ENCODE peak calls at places on chromosomes 2 and 18, in nine cellular contexts. P is cardiac muscle cell, F is upper lobe of right lung, M is ovary, R is GM23338, O is transverse colon, E is psoas muscle, S is Calu3, B is RWPE1. G is an unnamed sample.

GRCh38 chr2:101361519-101361918 is 25.8 kb downstream of the CREG2 start:
- DNase-seq in P (no peak), F (no peak), M (no peak), R (no peak), O (no peak), E (no peak), S (no peak), B (peak), G (peak)

GRCh38 chr2:53381271-53381670 is 386.3 kb upstream of the CHAC2 start:
- DNase-seq in P (peak), F (no peak), M (no peak), R (no peak), O (no peak), E (no peak), S (no peak), B (no peak), G (no peak)

GRCh38 chr2:215396595-215397313 is 39.1 kb downstream of the FN1 start:
- DNase-seq in P (no peak), F (no peak), M (no peak), R (no peak), O (no peak), E (no peak), S (no peak), B (no peak), G (peak)

GRCh38 chr2:185658766-185659165 is 79.8 kb upstream of the FSIP2 start:
- DNase-seq in P (no peak), F (no peak), M (no peak), R (no peak), O (no peak), E (no peak), S (no peak), B (no peak), G (peak)

GRCh38 chr2:102262218-102263129 is 48.9 kb upstream of the IL1RL1 start:
- DNase-seq in P (no peak), F (no peak), M (no peak), R (no peak), O (no peak), E (no peak), S (no peak), B (no peak), G (no peak)

GRCh38 chr2:118269408-118270051 is 181.3 kb downstream of the INSIG2 start:
- DNase-seq in P (peak), F (peak), M (no peak), R (peak), O (no peak), E (no peak), S (peak), B (no peak), G (peak)

GRCh38 chr2:237665713-237666143 is 38.3 kb downstream of the LRRFIP1 start:
- DNase-seq in P (no peak), F (peak), M (no peak), R (peak), O (no peak), E (no peak), S (no peak), B (no peak), G (no peak)

GRCh38 chr2:121640380-121641326 is 8.6 kb downstream of the CLASP1 start:
- DNase-seq in P (no peak), F (no peak), M (no peak), R (no peak), O (no peak), E (no peak), S (no peak), B (no peak), G (no peak)

GRCh38 chr2:16726577-16726976 is 60.9 kb upstream of the CYRIA start:
- DNase-seq in P (no peak), F (no peak), M (no peak), R (no peak), O (no peak), E (no peak), S (no peak), B (no peak), G (no peak)

GRCh38 chr2:62383843-62384242 is 122.2 kb downstream of the TMEM17 start:
- DNase-seq in P (no peak), F (no peak), M (no peak), R (no peak), O (no peak), E (no peak), S (no peak), B (peak), G (peak)

GRCh38 chr2:71547616-71548285 is 94.4 kb downstream of the DYSF start:
- DNase-seq in P (no peak), F (peak), M (no peak), R (no peak), O (no peak), E (no peak), S (no peak), B (no peak), G (no peak)

GRCh38 chr2:112690853-112691390 is 29.9 kb upstream of the NT5DC4 start:
- DNase-seq in P (peak), F (peak), M (peak), R (peak), O (peak), E (peak), S (peak), B (peak), G (peak)

DNA sequence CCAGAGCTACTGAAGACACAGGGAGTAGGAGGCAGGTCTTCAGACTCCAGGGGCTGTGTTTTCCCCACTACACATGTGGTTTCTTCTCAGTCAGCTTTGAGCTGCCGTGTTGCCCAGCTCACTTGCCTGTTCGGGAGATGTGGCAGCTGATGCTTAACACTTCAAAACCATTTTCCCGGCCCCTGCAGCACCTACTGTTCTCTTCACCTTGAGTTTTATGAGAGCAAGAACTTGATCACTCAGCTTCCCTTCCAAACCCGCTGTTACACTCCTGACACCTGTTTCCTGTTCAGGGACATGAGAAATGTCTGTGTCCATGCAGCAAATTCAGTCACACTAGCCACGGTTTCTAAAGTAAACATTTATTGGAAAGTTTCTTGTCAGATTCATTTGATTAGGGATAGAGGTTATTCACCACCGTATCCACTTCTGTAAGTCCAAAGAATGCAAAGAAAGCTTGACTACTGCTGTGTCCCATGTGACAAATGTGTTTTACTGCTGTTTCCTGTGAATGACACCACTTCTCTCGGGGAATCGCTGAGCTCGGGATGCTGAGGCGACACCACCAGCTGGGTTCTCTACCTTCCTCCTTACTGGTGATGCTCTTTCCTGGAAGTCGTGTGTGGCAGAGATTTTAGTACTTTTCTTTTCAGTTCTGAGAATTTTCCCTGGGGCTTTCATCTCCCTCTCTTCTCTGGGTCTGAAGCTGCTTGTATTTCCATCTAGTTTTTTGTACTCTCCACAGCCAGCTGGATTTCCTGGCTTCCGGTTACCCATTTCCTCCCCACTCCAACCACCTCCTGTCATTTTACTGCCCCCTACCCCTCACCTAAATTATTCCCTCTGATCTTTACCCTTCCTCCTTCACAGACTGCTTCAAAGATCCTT is 91.7 kb downstream of the KLF7 start:
- DNase-seq in P (no peak), F (no peak), M (peak), R (peak), O (no peak), E (peak), S (no peak), B (no peak), G (no peak)
- TF ChIP-seq CTCF in P (no peak), F (no peak), M (no peak), R (peak), O (no peak), E (no peak), S (no peak), B (no peak), G (no peak)

GRCh38 chr18:74029161-74029560 is 118.5 kb downstream of the FBXO15 start:
- DNase-seq in P (no peak), F (no peak), M (no peak), R (no peak), O (no peak), E (no peak), S (no peak), B (no peak), G (no peak)

GRCh38 chr18:74019864-74020263 is 127.8 kb downstream of the FBXO15 start:
- DNase-seq in P (no peak), F (no peak), M (no peak), R (no peak), O (no peak), E (no peak), S (no peak), B (no peak), G (no peak)

DNA sequence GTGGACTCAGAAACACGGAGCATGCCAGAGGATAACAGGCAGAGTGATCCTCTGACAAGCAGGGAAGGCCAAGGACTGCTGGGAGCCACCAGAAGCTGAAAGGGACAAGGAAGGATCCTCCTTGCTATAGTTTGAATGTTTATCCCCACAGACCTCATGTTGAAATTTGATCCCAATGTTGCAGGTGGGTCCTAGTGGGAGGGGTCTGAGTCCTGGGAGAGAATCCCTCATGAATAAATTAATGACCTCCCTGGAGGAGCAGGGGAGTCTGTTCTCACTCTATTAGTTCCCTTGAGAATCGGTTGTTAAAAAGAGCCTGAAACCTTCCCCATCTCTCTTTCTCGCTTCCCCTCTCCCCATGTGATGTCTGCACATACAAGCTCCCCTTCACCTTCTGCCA is 124.4 kb downstream of the FBXO15 start:
- DNase-seq in P (no peak), F (no peak), M (no peak), R (peak), O (no peak), E (no peak), S (no peak), B (no peak), G (no peak)
- TF ChIP-seq CTCF in P (no peak), F (no peak), M (no peak), R (no peak), O (no peak), E (no peak), S (no peak), B (no peak), G (no peak)

GRCh38 chr2:241289597-241289996 is 25.9 kb downstream of the HDLBP start:
- DNase-seq in P (no peak), F (no peak), M (no peak), R (no peak), O (no peak), E (no peak), S (no peak), B (no peak), G (no peak)
- TF ChIP-seq CTCF in P (no peak), F (no peak), M (no peak), R (peak), O (no peak), E (no peak), S (no peak), B (no peak), G (no peak)

GRCh38 chr2:141015339-141016047 is 1115.3 kb downstream of the LRP1B start:
- DNase-seq in P (peak), F (no peak), M (no peak), R (peak), O (no peak), E (no peak), S (no peak), B (no peak), G (no peak)
- TF ChIP-seq CTCF in P (no peak), F (no peak), M (no peak), R (no peak), O (no peak), E (no peak), S (no peak), B (no peak), G (no peak)

GRCh38 chr2:182240862-182241371 is 185.9 kb downstream of the PDE1A start:
- DNase-seq in P (peak), F (no peak), M (peak), R (peak), O (peak), E (no peak), S (peak), B (peak), G (peak)
- TF ChIP-seq CTCF in P (peak), F (peak), M (no peak), R (peak), O (peak), E (no peak), S (peak), B (no peak), G (peak)

GRCh38 chr18:814300-815084 is 2.5 kb upstream of the YES1 start:
- DNase-seq in P (no peak), F (no peak), M (no peak), R (peak), O (no peak), E (no peak), S (peak), B (no peak), G (no peak)
- TF ChIP-seq CTCF in P (no peak), F (no peak), M (no peak), R (peak), O (no peak), E (no peak), S (no peak), B (no peak), G (no peak)

G was measured in MCF 10A.